ENCODE peak calls at places on chromosomes 11 and 22, in five cellular contexts. I is effector memory CD4-positive, alpha-beta T cell; C is pancreas; G is H1; N is adipocyte. D is an unnamed sample. For H3K4me1, the result is how much of the 10 kb centered on the place peaks cover.

GRCh38 chr11:70712471-70712870 is 314.1 kb downstream of the CTTN start:
- DNase-seq in I (no peak), C (no peak), G (no peak), N (peak), D (peak)

GRCh38 chr22:23204541-23205157 is 24.3 kb downstream of the BCR start:
- DNase-seq in I (no peak), C (peak), G (no peak), N (no peak), D (no peak)

GRCh38 chr11:1219836-1220810 is 2.7 kb upstream of the MUC5B start:
- DNase-seq in I (no peak), C (peak), G (no peak), N (no peak), D (no peak)

GRCh38 chr11:69167916-69168691 is 12.4 kb downstream of the SMIM38 start:
- DNase-seq in I (no peak), C (no peak), G (no peak), N (peak), D (no peak)

GRCh38 chr11:34214961-34215805 is 109.8 kb downstream of the NAT10 start:
- DNase-seq in I (no peak), C (no peak), G (no peak), N (peak), D (peak)

GRCh38 chr11:60852639-60853468 is 2.9 kb downstream of the PTGDR2 start:
- DNase-seq in I (no peak), C (peak), G (no peak), N (no peak), D (no peak)

GRCh38 chr11:58628446-58628845 is 6.0 kb downstream of the CNTF start:
- DNase-seq in I (no peak), C (peak), G (no peak), N (no peak), D (no peak)

GRCh38 chr22:49938565-49939136 is 20.2 kb downstream of the CRELD2 start:
- DNase-seq in I (no peak), C (peak), G (no peak), N (no peak), D (no peak)

GRCh38 chr22:29765905-29766631 is 739 bp downstream of the ZMAT5 start:
- DNase-seq in I (no peak), C (peak), G (no peak), N (peak), D (peak)

GRCh38 chr11:31870609-31871309 is 59.6 kb upstream of the PAX6 start:
- DNase-seq in I (no peak), C (peak), G (peak), N (peak), D (peak)

GRCh38 chr22:24697671-24698082 is 76.8 kb downstream of the PIWIL3 start:
- DNase-seq in I (no peak), C (peak), G (no peak), N (no peak), D (no peak)

GRCh38 chr22:40818747-40819662 is at the start of gene SLC25A17:
- DNase-seq in I (peak), C (peak), G (peak), N (peak), D (peak)

GRCh38 chr11:75148436-75148983 is 2.4 kb upstream of the SLCO2B1 start:
- DNase-seq in I (no peak), C (no peak), G (no peak), N (no peak), D (no peak)

GRCh38 chr11:75815345-75815983 is 454 bp downstream of the UVRAG start:
- DNase-seq in I (peak), C (no peak), G (no peak), N (peak), D (peak)

GRCh38 chr22:39820266-39820665 is 73.3 kb downstream of the ENTHD1 start:
- DNase-seq in I (no peak), C (no peak), G (no peak), N (peak), D (peak)

GRCh38 chr11:3103076-3103475 is 45.9 kb upstream of the CARS1 start:
- DNase-seq in I (no peak), C (no peak), G (no peak), N (no peak), D (no peak)

GRCh38 chr11:12889243-12889642 is 119.9 kb upstream of the RASSF10 start:
- DNase-seq in I (no peak), C (no peak), G (no peak), N (peak), D (no peak)

GRCh38 chr11:30914143-30914762 is 328.1 kb upstream of the MPPED2 start:
- DNase-seq in I (no peak), C (peak), G (peak), N (peak), D (peak)

GRCh38 chr22:49005557-49005956 is 822.1 kb downstream of the BRD1 start:
- DNase-seq in I (no peak), C (no peak), G (no peak), N (no peak), D (no peak)

GRCh38 chr11:81869337-81870065 is 864.2 kb downstream of the FAM181B start:
- DNase-seq in I (peak), C (no peak), G (no peak), N (no peak), D (no peak)

GRCh38 chr22:22156716-22157499 is 87.7 kb upstream of the VPREB1 start:
- DNase-seq in I (peak), C (peak), G (peak), N (peak), D (peak)

GRCh38 chr11:73055655-73056354 is 86.3 kb downstream of the FCHSD2 start:
- DNase-seq in I (no peak), C (no peak), G (no peak), N (no peak), D (no peak)

GRCh38 chr11:57424802-57425564 is 1.9 kb downstream of the SLC43A3 start:
- DNase-seq in I (peak), C (no peak), G (no peak), N (peak), D (peak)

GRCh38 chr22:46106279-46107022 is 43.9 kb upstream of the PPARA start:
- DNase-seq in I (no peak), C (no peak), G (no peak), N (no peak), D (no peak)

GRCh38 chr11:107810875-107811274 is 47.7 kb downstream of the SLC35F2 start:
- DNase-seq in I (no peak), C (no peak), G (no peak), N (no peak), D (no peak)

GRCh38 chr11:123474994-123475393 is 44.9 kb downstream of the GRAMD1B start:
- DNase-seq in I (no peak), C (no peak), G (no peak), N (peak), D (no peak)

GRCh38 chr11:35126000-35126878 is 12.7 kb upstream of the CD44 start:
- DNase-seq in I (no peak), C (no peak), G (no peak), N (no peak), D (peak)

GRCh38 chr11:3836903-3837302 is 3.9 kb downstream of the RHOG start:
- DNase-seq in I (peak), C (no peak), G (no peak), N (no peak), D (no peak)

GRCh38 chr11:11577932-11578331 is 43.9 kb downstream of the GALNT18 start:
- DNase-seq in I (no peak), C (no peak), G (no peak), N (no peak), D (no peak)

GRCh38 chr11:42812960-42813359 is 498.8 kb upstream of the API5 start:
- DNase-seq in I (no peak), C (no peak), G (no peak), N (no peak), D (no peak)

GRCh38 chr11:130162733-130163132 is 3.2 kb downstream of the ST14 start:
- DNase-seq in I (no peak), C (no peak), G (no peak), N (no peak), D (no peak)

GRCh38 chr22:47850644-47851151 is 1088.2 kb downstream of the TBC1D22A start:
- DNase-seq in I (no peak), C (no peak), G (no peak), N (no peak), D (no peak)

GRCh38 chr11:255176-255575 is 18.4 kb downstream of the PSMD13 start:
- DNase-seq in I (no peak), C (no peak), G (no peak), N (peak), D (no peak)

GRCh38 chr11:1303973-1304372 is 5.5 kb downstream of the TOLLIP start:
- DNase-seq in I (no peak), C (peak), G (no peak), N (no peak), D (no peak)

GRCh38 chr11:96655474-96655873 is 265.7 kb downstream of the JRKL start:
- DNase-seq in I (no peak), C (no peak), G (no peak), N (no peak), D (no peak)

GRCh38 chr22:33451851-33452469 is 393.8 kb upstream of the SYN3 start:
- DNase-seq in I (no peak), C (no peak), G (no peak), N (no peak), D (no peak)

GRCh38 chr11:44915621-44916020 is 35.1 kb downstream of the TP53I11 start:
- DNase-seq in I (no peak), C (no peak), G (no peak), N (no peak), D (no peak)

GRCh38 chr11:114650661-114651060 is 27.7 kb upstream of the NXPE2 start:
- DNase-seq in I (no peak), C (no peak), G (no peak), N (no peak), D (no peak)

GRCh38 chr11:116642902-116643301 is 129.9 kb downstream of the BUD13 start:
- DNase-seq in I (no peak), C (no peak), G (no peak), N (no peak), D (no peak)
- H3K4me1 ChIP-seq in I (under half), C (under half), G (under half), N (under half), D (under half)

GRCh38 chr11:19819148-19819547 is 106.5 kb downstream of the NAV2 start:
- DNase-seq in I (no peak), C (no peak), G (no peak), N (no peak), D (no peak)

GRCh38 chr11:19817870-19818269 is 105.2 kb downstream of the NAV2 start:
- DNase-seq in I (no peak), C (no peak), G (peak), N (no peak), D (no peak)

GRCh38 chr11:19816040-19816439 is 103.4 kb downstream of the NAV2 start:
- DNase-seq in I (no peak), C (no peak), G (no peak), N (no peak), D (no peak)

GRCh38 chr11:19816817-19817216 is 104.2 kb downstream of the NAV2 start:
- DNase-seq in I (no peak), C (no peak), G (no peak), N (no peak), D (no peak)

GRCh38 chr11:19817265-19817851 is 104.7 kb downstream of the NAV2 start:
- DNase-seq in I (no peak), C (no peak), G (peak), N (no peak), D (no peak)
- H3K4me1 ChIP-seq in I (under half), C (under half), G (under half), N (half or more), D (under half)

GRCh38 chr11:118927554-118928107 is 1.9 kb upstream of the BCL9L start:
- DNase-seq in I (no peak), C (no peak), G (no peak), N (no peak), D (no peak)
- H3K4me1 ChIP-seq in I (under half), C (under half), G (under half), N (under half), D (under half)

GRCh38 chr11:47257518-47258316 is at the start of gene NR1H3:
- DNase-seq in I (no peak), C (peak), G (no peak), N (peak), D (peak)
- H3K4me1 ChIP-seq in I (under half), C (under half), G (under half), N (half or more), D (under half)

D was measured in A673.